ENCODE peak calls at places on chromosome 6, in five cellular contexts. M, N, I, J and K are unnamed samples.

GRCh38 chr6:11381801-11382513 is 149.5 kb upstream of the NEDD9 start:
- DNase-seq in M (no peak), J (peak; percentile 32), I (no peak), N (no peak), K (no peak)

GRCh38 chr6:4670295-4670694 is 105.9 kb upstream of the CDYL start:
- DNase-seq in I (no peak), N (no peak), J (no peak), M (no peak), K (no peak)

GRCh38 chr6:37432590-37432915 is 468 bp upstream of the CMTR1 start:
- DNase-seq in M (no peak), I (no peak), N (no peak), J (no peak), K (peak; percentile 15)

GRCh38 chr6:79672631-79673065 is 41.5 kb downstream of the SH3BGRL2 start:
- DNase-seq in I (no peak), J (no peak), N (peak; percentile 33), M (peak; percentile 46), K (no peak)

GRCh38 chr6:168695701-168696100 is 254.7 kb downstream of the SMOC2 start:
- DNase-seq in N (no peak), M (no peak), I (no peak), J (no peak), K (no peak)

GRCh38 chr6:170415318-170415717 is 108.8 kb downstream of the FAM120B start:
- DNase-seq in M (no peak), I (no peak), J (no peak), N (no peak), K (no peak)

GRCh38 chr6:37897321-37897720 is 77.8 kb downstream of the ZFAND3 start:
- DNase-seq in M (peak; percentile 58), J (no peak), I (no peak), N (no peak), K (no peak)

GRCh38 chr6:30493643-30494250 is 4.4 kb downstream of the HLA-E start:
- DNase-seq in N (no peak), J (no peak), M (no peak), I (no peak), K (no peak)

GRCh38 chr6:135861189-135861588 is 9.7 kb downstream of the PDE7B start:
- DNase-seq in J (no peak), N (no peak), I (no peak), M (no peak), K (no peak)

GRCh38 chr6:144063744-144064401 is 31.5 kb downstream of the SF3B5 start:
- DNase-seq in I (peak; percentile 58), J (peak; percentile 92), M (peak; percentile 31), N (peak; percentile 67), K (peak; percentile 83)

GRCh38 chr6:160950507-160950906 is 41.1 kb upstream of the MAP3K4 start:
- DNase-seq in I (no peak), M (peak; percentile 70), J (no peak), N (peak; percentile 87), K (peak; percentile 36)

GRCh38 chr6:17179246-17180073 is 77.6 kb downstream of the STMND1 start:
- DNase-seq in M (peak; percentile 82), N (peak; percentile 76), I (no peak), J (no peak), K (peak; percentile 29)

GRCh38 chr6:4655196-4656025 is 120.8 kb upstream of the CDYL start:
- DNase-seq in N (no peak), I (no peak), J (no peak), M (no peak), K (no peak)

GRCh38 chr6:85680388-85680787 is 37.7 kb upstream of the SYNCRIP start:
- DNase-seq in I (no peak), J (no peak), N (no peak), M (no peak), K (no peak)

GRCh38 chr6:35140991-35141720 is at the start of gene TCP11:
- DNase-seq in I (peak; percentile 65), N (peak; percentile 28), M (no peak), J (peak; percentile 56), K (no peak)

GRCh38 chr6:5036309-5036708 is 32.5 kb upstream of the RPP40 start:
- DNase-seq in N (peak; percentile 86), J (no peak), M (peak; percentile 19), I (no peak), K (no peak)